ENCODE peak calls at places on chromosomes 6 and 20, in five cellular contexts. E is BJ; W is mammary epithelial cell; K is astrocyte of the spinal cord; M is CD8-positive, alpha-beta T cell. F is an unnamed sample.
A peak's percentile ranks its signal among the peaks of the same experiment; 100 is the strongest.

GRCh38 chr6:33000053-33000452 is 9.3 kb downstream of the HLA-DOA start:
- DNase-seq in E (no peak), W (peak; percentile 29), K (no peak), M (peak; percentile 40), F (no peak)

GRCh38 chr6:169326067-169326799 is 72.6 kb upstream of the THBS2 start:
- DNase-seq in E (no peak), W (peak; percentile 52), K (peak; percentile 7), M (no peak), F (no peak)

GRCh38 chr6:3356056-3356823 is 97.5 kb downstream of the PSMG4 start:
- DNase-seq in E (no peak), W (no peak), K (peak; percentile 77), M (peak; percentile 72), F (peak; percentile 40)

GRCh38 chr6:99614430-99615161 is 8.0 kb downstream of the PRDM13 start:
- DNase-seq in E (no peak), W (no peak), K (no peak), M (peak; percentile 29), F (no peak)

GRCh38 chr6:102488729-102489128 is 1095.2 kb downstream of the GRIK2 start:
- DNase-seq in E (no peak), W (peak; percentile 46), K (peak; percentile 85), M (no peak), F (no peak)

GRCh38 chr6:5078121-5078695 is 6.9 kb upstream of the PPP1R3G start:
- DNase-seq in E (no peak), W (no peak), K (no peak), M (no peak), F (no peak)

GRCh38 chr6:161168281-161168891 is 105.5 kb downstream of the AGPAT4 start:
- DNase-seq in E (peak; percentile 55), W (peak; percentile 96), K (peak; percentile 98), M (no peak), F (no peak)

GRCh38 chr20:63943007-63943807 is 13.0 kb downstream of the UCKL1 start:
- DNase-seq in E (no peak), W (no peak), K (no peak), M (peak; percentile 22), F (no peak)

GRCh38 chr6:169099411-169100202 is 154.0 kb downstream of the THBS2 start:
- DNase-seq in E (no peak), W (peak; percentile 35), K (peak; percentile 47), M (no peak), F (no peak)

DNA sequence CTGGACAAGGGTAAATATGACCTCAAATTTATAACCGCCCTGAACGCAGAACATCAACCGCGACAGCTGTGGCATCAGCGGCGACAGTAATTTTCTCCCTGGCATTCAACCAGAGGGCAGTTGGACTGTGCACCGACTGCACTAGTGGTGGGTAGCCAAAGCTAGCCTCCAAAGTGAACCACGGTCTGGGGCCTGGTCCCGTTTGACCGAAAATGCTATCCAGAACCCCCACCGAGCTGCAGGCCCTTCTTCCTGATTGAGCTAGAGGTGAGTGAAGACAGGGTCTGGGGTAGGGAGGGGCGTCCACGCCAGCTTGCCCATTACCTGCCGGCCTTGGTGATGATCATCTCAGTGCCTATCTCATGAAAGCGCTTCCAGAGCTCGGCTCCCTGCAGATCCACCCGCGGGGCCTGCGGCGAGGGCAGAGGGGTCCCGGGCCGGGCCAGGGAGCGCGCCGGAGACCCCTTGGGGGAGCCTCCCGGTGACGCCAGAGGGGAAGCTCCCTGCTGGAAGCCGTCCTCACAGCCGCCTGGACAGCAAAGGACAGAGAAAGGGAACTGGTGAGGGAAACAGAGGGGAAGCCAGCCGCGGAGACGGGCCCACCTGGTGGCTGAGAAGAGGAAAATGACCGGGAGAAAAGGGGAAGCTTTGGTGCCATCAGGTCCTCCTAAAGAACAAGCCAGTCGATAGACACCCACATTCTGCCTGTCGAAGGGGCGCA is 2.0 kb downstream of the TBX18 start:
- DNase-seq in E (no peak), W (peak; percentile 52), K (peak; percentile 66), M (no peak), F (no peak)
- TF ChIP-seq CTCF in E (peak; percentile 47), W (peak; percentile 7), K (peak; percentile 50), M (no peak), F (no peak)

GRCh38 chr6:8527818-8528217 is 92.5 kb upstream of the SLC35B3 start:
- DNase-seq in E (no peak), W (peak; percentile 48), K (no peak), M (no peak), F (no peak)

GRCh38 chr6:8526619-8527018 is 91.3 kb upstream of the SLC35B3 start:
- DNase-seq in E (no peak), W (no peak), K (no peak), M (no peak), F (no peak)

GRCh38 chr6:8535505-8535904 is 100.2 kb upstream of the SLC35B3 start:
- DNase-seq in E (no peak), W (no peak), K (no peak), M (no peak), F (no peak)

GRCh38 chr6:8529250-8529649 is 93.9 kb upstream of the SLC35B3 start:
- DNase-seq in E (no peak), W (no peak), K (no peak), M (no peak), F (no peak)

DNA sequence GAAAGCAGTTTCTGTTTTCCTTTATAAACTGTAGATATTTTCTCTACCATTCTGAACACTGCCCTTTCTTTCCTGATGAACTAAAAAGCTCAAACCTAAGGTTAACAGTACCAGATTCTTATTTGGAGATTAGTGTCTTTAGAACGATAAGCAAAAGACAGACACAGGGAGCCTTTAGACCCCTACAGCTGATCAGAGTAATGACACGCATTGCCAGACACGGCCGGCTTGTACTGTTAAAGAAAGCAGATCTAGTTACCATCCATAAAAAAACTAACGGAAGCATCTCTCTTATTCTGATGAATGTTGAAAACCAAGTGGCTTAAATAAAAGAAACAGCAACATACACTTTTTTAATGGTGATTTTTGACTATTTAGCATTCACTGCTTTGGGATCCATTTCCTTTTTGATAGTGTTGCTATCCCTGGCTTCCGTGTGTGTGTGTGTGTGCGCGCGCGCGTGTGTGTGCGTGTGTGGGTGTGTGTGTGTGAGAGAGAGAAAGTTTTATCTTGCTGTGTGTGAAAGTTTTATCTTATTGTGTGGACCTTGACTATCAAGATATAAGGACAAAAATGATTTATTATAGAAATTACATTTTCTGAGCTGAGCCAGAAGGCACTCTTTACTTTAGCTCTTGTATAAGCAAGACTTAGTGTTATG is 95.6 kb upstream of the SLC35B3 start:
- DNase-seq in E (no peak), W (peak; percentile 37), K (no peak), M (no peak), F (no peak)
- TF ChIP-seq CTCF in E (no peak), W (peak; percentile 35), K (no peak), M (no peak), F (no peak)

GRCh38 chr6:56616967-56617366 is 25.7 kb downstream of the DST start:
- DNase-seq in E (no peak), W (no peak), K (no peak), M (no peak), F (no peak)

GRCh38 chr6:56613247-56613851 is 29.3 kb downstream of the DST start:
- DNase-seq in E (no peak), W (no peak), K (no peak), M (no peak), F (no peak)

GRCh38 chr6:56620229-56620868 is 22.3 kb downstream of the DST start:
- DNase-seq in E (no peak), W (no peak), K (no peak), M (no peak), F (no peak)

GRCh38 chr6:56618050-56618449 is 24.6 kb downstream of the DST start:
- DNase-seq in E (no peak), W (no peak), K (no peak), M (no peak), F (no peak)
- TF ChIP-seq CTCF in E (peak; percentile 22), W (peak; percentile 32), K (peak; percentile 9), M (no peak), F (no peak)

GRCh38 chr6:78308025-78308424 is 559.3 kb upstream of the IRAK1BP1 start:
- DNase-seq in E (no peak), W (no peak), K (no peak), M (no peak), F (no peak)
- TF ChIP-seq CTCF in E (no peak), W (peak; percentile 29), K (no peak), M (no peak), F (no peak)

GRCh38 chr20:54981181-54981580 is 505.8 kb downstream of the DOK5 start:
- DNase-seq in E (no peak), W (no peak), K (no peak), M (no peak), F (no peak)

GRCh38 chr20:54985100-54985499 is 509.7 kb downstream of the DOK5 start:
- DNase-seq in E (no peak), W (no peak), K (no peak), M (no peak), F (no peak)

GRCh38 chr20:54984104-54984448 is 508.7 kb downstream of the DOK5 start:
- DNase-seq in E (no peak), W (no peak), K (no peak), M (no peak), F (no peak)

GRCh38 chr20:54980321-54980960 is 505.0 kb downstream of the DOK5 start:
- DNase-seq in E (no peak), W (peak; percentile 15), K (peak; percentile 1), M (no peak), F (no peak)
- TF ChIP-seq CTCF in E (no peak), W (peak; percentile 56), K (peak; percentile 31), M (no peak), F (no peak)

GRCh38 chr20:671252-672030 is 4.2 kb downstream of the SCRT2 start:
- DNase-seq in E (no peak), W (no peak), K (no peak), M (no peak), F (no peak)

GRCh38 chr20:674936-675452 is 608 bp downstream of the SCRT2 start:
- DNase-seq in E (no peak), W (no peak), K (no peak), M (no peak), F (no peak)

GRCh38 chr20:673606-674005 is 2.0 kb downstream of the SCRT2 start:
- DNase-seq in E (no peak), W (no peak), K (no peak), M (no peak), F (no peak)

GRCh38 chr20:675453-676314 is at the start of gene SCRT2:
- DNase-seq in E (no peak), W (peak; percentile 60), K (peak; percentile 73), M (peak; percentile 55), F (peak; percentile 69)

DNA sequence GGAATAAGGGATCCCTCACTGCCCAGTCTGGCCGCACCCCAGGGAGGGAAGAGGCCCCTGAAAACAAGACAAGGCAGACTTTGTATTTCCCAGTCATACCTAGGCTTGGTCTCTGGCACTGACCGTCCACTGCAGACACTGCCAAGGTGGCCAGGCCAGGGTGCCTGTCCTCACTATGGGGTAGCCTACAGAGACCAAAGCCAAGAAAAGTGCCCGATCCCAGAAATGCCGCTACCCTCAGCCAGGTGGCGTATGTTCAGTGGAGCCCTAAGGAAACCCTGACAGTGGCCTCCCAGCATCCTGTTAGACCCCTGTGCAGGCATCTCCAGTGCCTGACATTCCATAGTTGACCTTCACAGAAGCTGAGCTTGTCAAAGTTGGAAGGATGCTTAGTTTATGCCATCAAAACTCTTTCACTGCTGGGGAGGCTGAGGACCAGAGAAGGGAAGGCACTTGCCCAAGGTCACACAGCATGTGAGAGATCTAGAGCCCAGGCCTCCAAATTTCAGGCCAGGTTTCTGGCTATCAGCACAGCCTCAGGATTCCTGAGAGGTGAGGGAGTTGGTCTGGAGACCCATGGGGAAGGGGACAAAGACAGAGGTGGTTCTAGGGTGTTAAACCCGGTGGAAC is 2.5 kb downstream of the SCRT2 start:
- DNase-seq in E (no peak), W (no peak), K (no peak), M (no peak), F (no peak)
- TF ChIP-seq CTCF in E (no peak), W (peak; percentile 42), K (peak; percentile 21), M (no peak), F (no peak)

F was measured in natural killer cell.